ENCODE peak calls at places on chromosomes 5 and 9, in nine cellular contexts. D is transverse colon; W is upper lobe of right lung; Q is CD4-positive, CD25-positive, alpha-beta regulatory T cell; S is aorta; J is cardiac fibroblast; C is DMS53; R is NB4; N is amniotic stem cell. M is an unnamed sample.

GRCh38 chr9:77386187-77386586 is 208.9 kb downstream of the VPS13A start:
- DNase-seq in D (no peak), W (no peak), Q (no peak), S (no peak), J (peak; percentile 54), C (no peak), R (no peak), N (no peak), M (no peak)

GRCh38 chr9:100370064-100370723 is 17.5 kb upstream of the TEX10 start:
- DNase-seq in D (no peak), W (no peak), Q (no peak), S (no peak), J (no peak), C (no peak), R (no peak), N (no peak), M (no peak)

GRCh38 chr9:116342941-116343340 is 189.3 kb downstream of the PAPPA start:
- DNase-seq in D (no peak), W (no peak), Q (no peak), S (no peak), J (no peak), C (no peak), R (no peak), N (no peak), M (no peak)

GRCh38 chr5:14110680-14111079 is 32.5 kb upstream of the TRIO start:
- DNase-seq in D (no peak), W (no peak), Q (no peak), S (no peak), J (peak; percentile 93), C (no peak), R (no peak), N (no peak), M (peak; percentile 77)

GRCh38 chr9:15219511-15219910 is 87.5 kb downstream of the TTC39B start:
- DNase-seq in D (no peak), W (no peak), Q (no peak), S (no peak), J (no peak), C (no peak), R (no peak), N (no peak), M (no peak)

GRCh38 chr5:159645194-159645846 is 271.0 kb upstream of the ADRA1B start:
- DNase-seq in D (no peak), W (no peak), Q (no peak), S (no peak), J (no peak), C (no peak), R (no peak), N (no peak), M (no peak)

GRCh38 chr9:108439967-108440366 is 415.8 kb downstream of the ACTL7B start:
- DNase-seq in D (no peak), W (no peak), Q (no peak), S (no peak), J (peak; percentile 83), C (no peak), R (no peak), N (peak; percentile 58), M (peak; percentile 86)

GRCh38 chr5:96157841-96158291 is 196.2 kb upstream of the ELL2 start:
- DNase-seq in D (no peak), W (no peak), Q (no peak), S (no peak), J (no peak), C (peak; percentile 68), R (no peak), N (no peak), M (no peak)

GRCh38 chr5:145531038-145531734 is 304.0 kb downstream of the PRELID2 start:
- DNase-seq in D (peak; percentile 58), W (no peak), Q (no peak), S (peak; percentile 53), J (peak; percentile 78), C (peak; percentile 66), R (no peak), N (peak; percentile 42), M (peak; percentile 93)

GRCh38 chr5:116544542-116545241 is 29.9 kb downstream of the SEMA6A start:
- DNase-seq in D (peak; percentile 70), W (no peak), Q (no peak), S (no peak), J (no peak), C (peak; percentile 94), R (no peak), N (no peak), M (no peak)

GRCh38 chr9:130337784-130338380 is 72.3 kb downstream of the HMCN2 start:
- DNase-seq in D (no peak), W (no peak), Q (no peak), S (no peak), J (no peak), C (no peak), R (no peak), N (no peak), M (no peak)

GRCh38 chr5:54484219-54484894 is 28.9 kb downstream of the HSPB3 start:
- DNase-seq in D (no peak), W (no peak), Q (no peak), S (no peak), J (no peak), C (no peak), R (no peak), N (no peak), M (no peak)

GRCh38 chr9:137740311-137740710 is 121.5 kb downstream of the EHMT1 start:
- DNase-seq in D (no peak), W (no peak), Q (no peak), S (no peak), J (peak; percentile 44), C (no peak), R (no peak), N (no peak), M (no peak)

GRCh38 chr5:143479394-143479793 is 75.9 kb upstream of the NR3C1 start:
- DNase-seq in D (no peak), W (no peak), Q (no peak), S (no peak), J (no peak), C (peak; percentile 70), R (no peak), N (no peak), M (peak; percentile 49)

GRCh38 chr9:30478684-30479083 is 1905.8 kb upstream of the ACO1 start:
- DNase-seq in D (no peak), W (no peak), Q (no peak), S (no peak), J (no peak), C (no peak), R (no peak), N (no peak), M (no peak)

GRCh38 chr9:80885894-80886293 is 803.5 kb downstream of the TLE1 start:
- DNase-seq in D (no peak), W (no peak), Q (no peak), S (no peak), J (peak; percentile 38), C (peak; percentile 69), R (peak; percentile 3), N (no peak), M (no peak)

GRCh38 chr5:108975697-108976096 is 228.0 kb downstream of the FER start:
- DNase-seq in D (no peak), W (no peak), Q (no peak), S (no peak), J (no peak), C (no peak), R (no peak), N (no peak), M (no peak)

GRCh38 chr5:167920589-167920988 is 370.9 kb upstream of the WWC1 start:
- DNase-seq in D (no peak), W (no peak), Q (no peak), S (no peak), J (no peak), C (no peak), R (peak; percentile 3), N (no peak), M (no peak)

GRCh38 chr9:21813575-21814473 is 11.4 kb downstream of the MTAP start:
- DNase-seq in D (peak; percentile 68), W (no peak), Q (peak; percentile 91), S (no peak), J (peak; percentile 94), C (peak; percentile 84), R (no peak), N (peak; percentile 75), M (peak; percentile 20)

GRCh38 chr5:150022163-150022540 is 21.6 kb downstream of the HMGXB3 start:
- DNase-seq in D (no peak), W (no peak), Q (no peak), S (no peak), J (peak; percentile 94), C (peak; percentile 53), R (peak; percentile 37), N (peak; percentile 57), M (peak; percentile 69)

GRCh38 chr5:57839025-57839424 is 356.4 kb upstream of the ACTBL2 start:
- DNase-seq in D (no peak), W (no peak), Q (no peak), S (no peak), J (peak; percentile 36), C (peak; percentile 49), R (no peak), N (no peak), M (no peak)

GRCh38 chr9:71665247-71665646 is 103.1 kb downstream of the CEMIP2 start:
- DNase-seq in D (no peak), W (no peak), Q (no peak), S (no peak), J (peak; percentile 23), C (no peak), R (no peak), N (no peak), M (no peak)

GRCh38 chr9:126925876-126926275 is 11.3 kb downstream of the RALGPS1 start:
- DNase-seq in D (no peak), W (no peak), Q (no peak), S (no peak), J (no peak), C (peak; percentile 34), R (no peak), N (no peak), M (no peak)

GRCh38 chr9:92770005-92770995 is 5.7 kb upstream of the BICD2 start:
- DNase-seq in D (no peak), W (no peak), Q (peak; percentile 72), S (peak; percentile 47), J (peak; percentile 49), C (peak; percentile 23), R (peak; percentile 86), N (no peak), M (no peak)

GRCh38 chr9:74499770-74500583 is 2.8 kb downstream of the RORB start:
- DNase-seq in D (no peak), W (no peak), Q (no peak), S (no peak), J (no peak), C (no peak), R (no peak), N (no peak), M (no peak)

GRCh38 chr5:154501566-154501965 is 23.5 kb upstream of the HAND1 start:
- DNase-seq in D (no peak), W (peak; percentile 21), Q (no peak), S (no peak), J (no peak), C (no peak), R (no peak), N (no peak), M (no peak)

GRCh38 chr5:17895296-17896058 is 261.2 kb downstream of the TAF11L14 start:
- DNase-seq in D (no peak), W (no peak), Q (no peak), S (no peak), J (no peak), C (no peak), R (no peak), N (no peak), M (no peak)

GRCh38 chr5:175484322-175484721 is 6.0 kb downstream of the SFXN1 start:
- DNase-seq in D (no peak), W (no peak), Q (no peak), S (no peak), J (no peak), C (no peak), R (no peak), N (no peak), M (no peak)

GRCh38 chr9:133107961-133108793 is 12.9 kb downstream of the RALGDS start:
- DNase-seq in D (no peak), W (peak; percentile 46), Q (no peak), S (peak; percentile 18), J (no peak), C (no peak), R (no peak), N (no peak), M (no peak)

GRCh38 chr5:15968994-15969393 is 210.6 kb downstream of the MARCHF11 start:
- DNase-seq in D (no peak), W (no peak), Q (no peak), S (no peak), J (peak; percentile 5), C (no peak), R (no peak), N (no peak), M (no peak)

GRCh38 chr9:126132751-126133150 is 193.9 kb upstream of the MVB12B start:
- DNase-seq in D (no peak), W (no peak), Q (no peak), S (no peak), J (peak; percentile 3), C (no peak), R (no peak), N (no peak), M (no peak)

M was measured in NCI-H226.